ENCODE peak calls at places on chromosomes 3 and 15, in seven cellular contexts. One of them, this sample, is unnamed. For H3K36me3, the result is how much of the 10 kb centered on the place peaks cover.

GRCh38 chr15:74863239-74864056 is 9.7 kb downstream of the SCAMP2 start:
- DNase-seq in upper lobe of left lung: no peak
- DNase-seq in sigmoid colon: no peak
- DNase-seq in transverse colon: no peak
- DNase-seq in GM12878: no peak
- DNase-seq in HepG2: no peak
- DNase-seq in tibial nerve: no peak
- DNase-seq in this sample: no peak

GRCh38 chr15:48718646-48719045 is 73.1 kb upstream of the FBN1 start:
- DNase-seq in upper lobe of left lung: no peak
- DNase-seq in sigmoid colon: no peak
- DNase-seq in transverse colon: no peak
- DNase-seq in GM12878: no peak
- DNase-seq in HepG2: no peak
- DNase-seq in tibial nerve: no peak
- DNase-seq in this sample: no peak

GRCh38 chr3:66904816-66905543 is 93.1 kb upstream of the KBTBD8 start:
- DNase-seq in upper lobe of left lung: no peak
- DNase-seq in sigmoid colon: no peak
- DNase-seq in transverse colon: no peak
- DNase-seq in GM12878: no peak
- DNase-seq in HepG2: peak
- DNase-seq in tibial nerve: no peak
- DNase-seq in this sample: no peak

GRCh38 chr3:45387636-45388348 is 584 bp upstream of the LARS2 start:
- DNase-seq in upper lobe of left lung: no peak
- DNase-seq in sigmoid colon: no peak
- DNase-seq in transverse colon: peak
- DNase-seq in GM12878: no peak
- DNase-seq in HepG2: no peak
- DNase-seq in tibial nerve: no peak
- DNase-seq in this sample: no peak

GRCh38 chr3:17741621-17742091 is 775 bp downstream of the TBC1D5 start:
- DNase-seq in upper lobe of left lung: no peak
- DNase-seq in sigmoid colon: no peak
- DNase-seq in transverse colon: no peak
- DNase-seq in GM12878: no peak
- DNase-seq in HepG2: peak
- DNase-seq in tibial nerve: no peak
- DNase-seq in this sample: no peak

GRCh38 chr15:82540984-82541431 is 751 bp upstream of the RPS17 start:
- DNase-seq in upper lobe of left lung: peak
- DNase-seq in sigmoid colon: no peak
- DNase-seq in transverse colon: peak
- DNase-seq in GM12878: no peak
- DNase-seq in HepG2: no peak
- DNase-seq in tibial nerve: no peak
- DNase-seq in this sample: peak

GRCh38 chr15:90893175-90894090 is 9.1 kb downstream of the FES start:
- DNase-seq in upper lobe of left lung: no peak
- DNase-seq in sigmoid colon: no peak
- DNase-seq in transverse colon: no peak
- DNase-seq in GM12878: no peak
- DNase-seq in HepG2: peak
- DNase-seq in tibial nerve: no peak
- DNase-seq in this sample: no peak

GRCh38 chr3:53807117-53807521 is 39.1 kb downstream of the CHDH start:
- DNase-seq in upper lobe of left lung: no peak
- DNase-seq in sigmoid colon: peak
- DNase-seq in transverse colon: no peak
- DNase-seq in GM12878: no peak
- DNase-seq in HepG2: no peak
- DNase-seq in tibial nerve: no peak
- DNase-seq in this sample: no peak

GRCh38 chr3:48989796-48990635 is at the start of gene P4HTM:
- DNase-seq in upper lobe of left lung: peak
- DNase-seq in sigmoid colon: peak
- DNase-seq in transverse colon: peak
- DNase-seq in GM12878: peak
- DNase-seq in HepG2: no peak
- DNase-seq in tibial nerve: peak
- DNase-seq in this sample: peak

GRCh38 chr3:83938491-83938890 is 1020.3 kb upstream of the CADM2 start:
- DNase-seq in upper lobe of left lung: no peak
- DNase-seq in sigmoid colon: no peak
- DNase-seq in transverse colon: no peak
- DNase-seq in GM12878: no peak
- DNase-seq in HepG2: no peak
- DNase-seq in tibial nerve: no peak
- DNase-seq in this sample: no peak

GRCh38 chr3:141326626-141327025 is 41.7 kb upstream of the ZBTB38 start:
- DNase-seq in upper lobe of left lung: no peak
- DNase-seq in sigmoid colon: no peak
- DNase-seq in transverse colon: no peak
- DNase-seq in GM12878: no peak
- DNase-seq in HepG2: no peak
- DNase-seq in tibial nerve: no peak
- DNase-seq in this sample: no peak

GRCh38 chr3:27671101-27671500 is 51.0 kb downstream of the EOMES start:
- DNase-seq in upper lobe of left lung: no peak
- DNase-seq in sigmoid colon: no peak
- DNase-seq in transverse colon: no peak
- DNase-seq in GM12878: no peak
- DNase-seq in HepG2: no peak
- DNase-seq in tibial nerve: no peak
- DNase-seq in this sample: no peak

GRCh38 chr15:96484830-96485229 is 154.3 kb downstream of the NR2F2 start:
- DNase-seq in upper lobe of left lung: no peak
- DNase-seq in sigmoid colon: no peak
- DNase-seq in transverse colon: no peak
- DNase-seq in GM12878: no peak
- DNase-seq in HepG2: no peak
- DNase-seq in tibial nerve: no peak
- DNase-seq in this sample: no peak

GRCh38 chr15:73985101-73985873 is 6.8 kb downstream of the STOML1 start:
- DNase-seq in upper lobe of left lung: peak
- DNase-seq in sigmoid colon: peak
- DNase-seq in transverse colon: peak
- DNase-seq in GM12878: no peak
- DNase-seq in HepG2: no peak
- DNase-seq in tibial nerve: no peak
- DNase-seq in this sample: no peak

GRCh38 chr15:71780349-71780976 is 29.9 kb upstream of the NR2E3 start:
- DNase-seq in upper lobe of left lung: peak
- DNase-seq in sigmoid colon: no peak
- DNase-seq in transverse colon: peak
- DNase-seq in GM12878: peak
- DNase-seq in HepG2: peak
- DNase-seq in tibial nerve: no peak
- DNase-seq in this sample: no peak

GRCh38 chr3:88005066-88005465 is 53.7 kb downstream of the CGGBP1 start:
- DNase-seq in upper lobe of left lung: no peak
- DNase-seq in sigmoid colon: no peak
- DNase-seq in transverse colon: no peak
- DNase-seq in GM12878: no peak
- DNase-seq in HepG2: no peak
- DNase-seq in tibial nerve: no peak
- DNase-seq in this sample: no peak

GRCh38 chr15:66830358-66830757 is 128.3 kb downstream of the SMAD6 start:
- DNase-seq in upper lobe of left lung: no peak
- DNase-seq in sigmoid colon: no peak
- DNase-seq in transverse colon: no peak
- DNase-seq in GM12878: no peak
- DNase-seq in HepG2: no peak
- DNase-seq in tibial nerve: no peak
- DNase-seq in this sample: no peak

GRCh38 chr15:96331942-96332853 is 1.7 kb downstream of the NR2F2 start:
- DNase-seq in upper lobe of left lung: peak
- DNase-seq in sigmoid colon: peak
- DNase-seq in transverse colon: peak
- DNase-seq in GM12878: no peak
- DNase-seq in HepG2: no peak
- DNase-seq in tibial nerve: no peak
- DNase-seq in this sample: peak

GRCh38 chr3:17798000-17798399 is 55.6 kb upstream of the TBC1D5 start:
- DNase-seq in upper lobe of left lung: no peak
- DNase-seq in sigmoid colon: no peak
- DNase-seq in transverse colon: no peak
- DNase-seq in GM12878: no peak
- DNase-seq in HepG2: peak
- DNase-seq in tibial nerve: no peak
- DNase-seq in this sample: no peak

GRCh38 chr3:132231633-132232032 is 85.6 kb upstream of the ACP3 start:
- DNase-seq in upper lobe of left lung: no peak
- DNase-seq in sigmoid colon: no peak
- DNase-seq in transverse colon: no peak
- DNase-seq in GM12878: no peak
- DNase-seq in HepG2: no peak
- DNase-seq in tibial nerve: no peak
- DNase-seq in this sample: no peak

GRCh38 chr3:49724586-49724985 is 835 bp upstream of the GMPPB start:
- DNase-seq in upper lobe of left lung: no peak
- DNase-seq in sigmoid colon: peak
- DNase-seq in transverse colon: peak
- DNase-seq in GM12878: no peak
- DNase-seq in HepG2: no peak
- DNase-seq in tibial nerve: no peak
- DNase-seq in this sample: no peak

DNA sequence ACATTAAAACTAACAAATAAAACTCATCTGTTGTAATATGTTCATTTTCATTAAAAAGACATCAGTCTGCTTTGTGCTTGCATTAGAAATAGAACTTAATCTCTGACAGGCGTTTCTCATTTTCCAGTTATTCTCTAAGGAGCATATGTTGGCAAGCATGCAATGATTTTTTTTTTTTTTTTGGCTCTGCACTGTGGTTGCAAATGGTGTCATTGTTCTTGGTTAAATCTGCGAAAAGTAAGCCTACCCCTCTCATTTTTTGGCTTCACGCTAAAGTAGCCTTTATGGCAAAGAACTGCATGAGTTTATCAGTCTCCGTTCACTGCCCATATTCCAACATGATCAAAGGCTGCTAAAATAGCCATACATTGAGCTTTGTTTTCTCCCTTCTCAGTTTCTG is 403.2 kb downstream of the MECOM start:
- DNase-seq in upper lobe of left lung: no peak
- DNase-seq in sigmoid colon: no peak
- DNase-seq in transverse colon: no peak
- DNase-seq in GM12878: no peak
- DNase-seq in HepG2: no peak
- DNase-seq in tibial nerve: no peak
- DNase-seq in this sample: no peak
- TF ChIP-seq EP300 in upper lobe of left lung: no peak
- TF ChIP-seq EP300 in sigmoid colon: no peak
- TF ChIP-seq EP300 in transverse colon: no peak
- TF ChIP-seq EP300 in GM12878: no peak
- TF ChIP-seq EP300 in HepG2: no peak
- TF ChIP-seq EP300 in tibial nerve: no peak
- TF ChIP-seq EP300 in this sample: no peak

GRCh38 chr3:188060436-188060835 is 93.5 kb upstream of the LPP start:
- DNase-seq in upper lobe of left lung: no peak
- DNase-seq in sigmoid colon: no peak
- DNase-seq in transverse colon: no peak
- DNase-seq in GM12878: no peak
- DNase-seq in HepG2: no peak
- DNase-seq in tibial nerve: no peak
- DNase-seq in this sample: no peak
- H3K36me3 ChIP-seq in upper lobe of left lung: under half
- H3K36me3 ChIP-seq in sigmoid colon: under half
- H3K36me3 ChIP-seq in transverse colon: under half
- H3K36me3 ChIP-seq in GM12878: under half
- H3K36me3 ChIP-seq in HepG2: under half
- H3K36me3 ChIP-seq in tibial nerve: under half
- H3K36me3 ChIP-seq in this sample: under half

DNA sequence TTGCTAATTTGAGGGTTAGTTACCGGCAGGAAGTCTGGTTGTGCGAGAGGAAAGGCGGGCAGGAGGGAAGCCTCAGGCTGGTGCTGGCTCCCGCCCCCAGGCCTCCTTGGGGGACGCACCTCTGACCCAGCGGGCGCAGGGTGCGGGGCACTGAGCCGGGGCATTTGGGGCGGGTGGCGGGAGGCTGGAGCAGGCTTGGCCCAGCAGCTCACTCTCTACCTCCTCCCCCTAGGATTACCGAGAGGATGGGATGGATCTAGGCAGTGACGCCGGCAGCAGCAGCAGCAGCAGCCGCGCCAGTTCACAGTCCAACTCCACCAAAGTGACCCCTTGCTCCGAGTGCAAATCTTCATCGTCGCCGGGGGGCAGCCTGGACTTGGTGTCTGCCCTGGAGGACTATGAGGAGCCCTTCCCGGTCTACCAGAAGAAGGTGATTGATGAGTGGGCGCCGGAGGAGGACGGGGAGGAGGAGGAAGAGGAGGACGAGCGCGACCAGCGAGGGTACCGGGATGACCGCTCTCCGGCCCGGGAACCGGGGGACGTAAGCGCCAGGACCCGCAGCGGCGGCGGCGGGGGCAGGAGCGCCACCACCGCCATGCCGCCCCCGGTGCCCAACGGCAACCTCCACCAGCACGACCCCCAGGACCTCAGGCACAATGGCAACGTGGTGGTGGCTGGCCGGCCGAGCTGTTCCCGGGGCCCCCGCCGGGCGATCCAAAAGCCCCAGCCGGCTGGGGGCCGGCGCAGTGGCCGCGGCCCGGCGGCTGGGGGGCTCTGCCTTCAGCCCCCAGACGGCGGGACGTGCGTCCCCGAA is 224.2 kb upstream of the IL12A start:
- DNase-seq in upper lobe of left lung: peak
- DNase-seq in sigmoid colon: peak
- DNase-seq in transverse colon: peak
- DNase-seq in GM12878: no peak
- DNase-seq in HepG2: no peak
- DNase-seq in tibial nerve: no peak
- DNase-seq in this sample: peak
- H3K4me3 ChIP-seq in upper lobe of left lung: peak
- H3K4me3 ChIP-seq in sigmoid colon: peak
- H3K4me3 ChIP-seq in transverse colon: peak
- H3K4me3 ChIP-seq in GM12878: peak
- H3K4me3 ChIP-seq in HepG2: peak
- H3K4me3 ChIP-seq in tibial nerve: peak
- H3K4me3 ChIP-seq in this sample: peak

GRCh38 chr3:14431556-14431927 is 29.1 kb downstream of the SLC6A6 start:
- DNase-seq in upper lobe of left lung: no peak
- DNase-seq in sigmoid colon: no peak
- DNase-seq in transverse colon: peak
- DNase-seq in GM12878: no peak
- DNase-seq in HepG2: no peak
- DNase-seq in tibial nerve: no peak
- DNase-seq in this sample: no peak

GRCh38 chr3:14429237-14429636 is 26.8 kb downstream of the SLC6A6 start:
- DNase-seq in upper lobe of left lung: no peak
- DNase-seq in sigmoid colon: no peak
- DNase-seq in transverse colon: no peak
- DNase-seq in GM12878: no peak
- DNase-seq in HepG2: no peak
- DNase-seq in tibial nerve: no peak
- DNase-seq in this sample: no peak

GRCh38 chr3:14428087-14429067 is 26.0 kb downstream of the SLC6A6 start:
- DNase-seq in upper lobe of left lung: no peak
- DNase-seq in sigmoid colon: no peak
- DNase-seq in transverse colon: no peak
- DNase-seq in GM12878: no peak
- DNase-seq in HepG2: no peak
- DNase-seq in tibial nerve: no peak
- DNase-seq in this sample: no peak

GRCh38 chr3:14430706-14431470 is 28.5 kb downstream of the SLC6A6 start:
- DNase-seq in upper lobe of left lung: no peak
- DNase-seq in sigmoid colon: no peak
- DNase-seq in transverse colon: no peak
- DNase-seq in GM12878: no peak
- DNase-seq in HepG2: no peak
- DNase-seq in tibial nerve: no peak
- DNase-seq in this sample: no peak

GRCh38 chr3:14429689-14430452 is 27.5 kb downstream of the SLC6A6 start:
- DNase-seq in upper lobe of left lung: no peak
- DNase-seq in sigmoid colon: no peak
- DNase-seq in transverse colon: no peak
- DNase-seq in GM12878: no peak
- DNase-seq in HepG2: no peak
- DNase-seq in tibial nerve: no peak
- DNase-seq in this sample: no peak
- TF ChIP-seq EP300 in upper lobe of left lung: no peak
- TF ChIP-seq EP300 in sigmoid colon: no peak
- TF ChIP-seq EP300 in transverse colon: no peak
- TF ChIP-seq EP300 in GM12878: no peak
- TF ChIP-seq EP300 in HepG2: no peak
- TF ChIP-seq EP300 in tibial nerve: no peak
- TF ChIP-seq EP300 in this sample: no peak

This sample was measured in ovary.